ENCODE peak calls at places on chromosomes 1 and 21, in four cellular contexts. One of them, this sample, is unnamed.

GRCh38 chr1:174743654-174744561 is 255.8 kb upstream of the CACYBP start:
- DNase-seq in ecto neural progenitor cell: no peak
- DNase-seq in CD4-positive, alpha-beta T cell: no peak
- DNase-seq in activated gamma-delta T cell treated with Interleukin-2 at 50 U/mL for 16 hours: no peak
- DNase-seq in this sample: peak; percentile 5

GRCh38 chr1:156146006-156146748 is 7.2 kb upstream of the SEMA4A start:
- DNase-seq in ecto neural progenitor cell: peak; percentile 54
- DNase-seq in CD4-positive, alpha-beta T cell: peak; percentile 32
- DNase-seq in activated gamma-delta T cell treated with Interleukin-2 at 50 U/mL for 16 hours: no peak
- DNase-seq in this sample: peak; percentile 82

GRCh38 chr1:81325404-81325803 is 475.3 kb upstream of the ADGRL2 start:
- DNase-seq in ecto neural progenitor cell: no peak
- DNase-seq in CD4-positive, alpha-beta T cell: no peak
- DNase-seq in activated gamma-delta T cell treated with Interleukin-2 at 50 U/mL for 16 hours: no peak
- DNase-seq in this sample: no peak

GRCh38 chr1:152459596-152460528 is 45.8 kb upstream of the CRNN start:
- DNase-seq in ecto neural progenitor cell: no peak
- DNase-seq in CD4-positive, alpha-beta T cell: peak; percentile 57
- DNase-seq in activated gamma-delta T cell treated with Interleukin-2 at 50 U/mL for 16 hours: peak; percentile 71
- DNase-seq in this sample: no peak

GRCh38 chr1:58783090-58783992 is 506 bp downstream of the JUN start:
- DNase-seq in ecto neural progenitor cell: peak; percentile 78
- DNase-seq in CD4-positive, alpha-beta T cell: peak; percentile 42
- DNase-seq in activated gamma-delta T cell treated with Interleukin-2 at 50 U/mL for 16 hours: no peak
- DNase-seq in this sample: no peak

GRCh38 chr1:16719571-16720402 is 20.5 kb upstream of the RNU1-4 start:
- DNase-seq in ecto neural progenitor cell: peak; percentile 41
- DNase-seq in CD4-positive, alpha-beta T cell: peak; percentile 5
- DNase-seq in activated gamma-delta T cell treated with Interleukin-2 at 50 U/mL for 16 hours: no peak
- DNase-seq in this sample: no peak

GRCh38 chr1:93874025-93874651 is 4.9 kb downstream of the DNTTIP2 start:
- DNase-seq in ecto neural progenitor cell: no peak
- DNase-seq in CD4-positive, alpha-beta T cell: no peak
- DNase-seq in activated gamma-delta T cell treated with Interleukin-2 at 50 U/mL for 16 hours: no peak
- DNase-seq in this sample: peak; percentile 8

GRCh38 chr1:32172621-32173245 is 6.7 kb upstream of the TXLNA start:
- DNase-seq in ecto neural progenitor cell: no peak
- DNase-seq in CD4-positive, alpha-beta T cell: no peak
- DNase-seq in activated gamma-delta T cell treated with Interleukin-2 at 50 U/mL for 16 hours: no peak
- DNase-seq in this sample: no peak

GRCh38 chr1:171833091-171833822 is 8.0 kb upstream of the DNM3 start:
- DNase-seq in ecto neural progenitor cell: no peak
- DNase-seq in CD4-positive, alpha-beta T cell: no peak
- DNase-seq in activated gamma-delta T cell treated with Interleukin-2 at 50 U/mL for 16 hours: no peak
- DNase-seq in this sample: no peak

GRCh38 chr1:36367067-36367466 is 18.7 kb downstream of the STK40 start:
- DNase-seq in ecto neural progenitor cell: no peak
- DNase-seq in CD4-positive, alpha-beta T cell: peak; percentile 23
- DNase-seq in activated gamma-delta T cell treated with Interleukin-2 at 50 U/mL for 16 hours: peak; percentile 31
- DNase-seq in this sample: no peak

GRCh38 chr1:1291023-1291528 is 10.8 kb downstream of the SCNN1D start:
- DNase-seq in ecto neural progenitor cell: no peak
- DNase-seq in CD4-positive, alpha-beta T cell: peak; percentile 5
- DNase-seq in activated gamma-delta T cell treated with Interleukin-2 at 50 U/mL for 16 hours: no peak
- DNase-seq in this sample: no peak

GRCh38 chr1:3352084-3352951 is 102.1 kb upstream of the ARHGEF16 start:
- DNase-seq in ecto neural progenitor cell: peak; percentile 86
- DNase-seq in CD4-positive, alpha-beta T cell: no peak
- DNase-seq in activated gamma-delta T cell treated with Interleukin-2 at 50 U/mL for 16 hours: no peak
- DNase-seq in this sample: no peak

GRCh38 chr1:90926971-90927370 is 94.9 kb downstream of the ZNF644 start:
- DNase-seq in ecto neural progenitor cell: no peak
- DNase-seq in CD4-positive, alpha-beta T cell: no peak
- DNase-seq in activated gamma-delta T cell treated with Interleukin-2 at 50 U/mL for 16 hours: no peak
- DNase-seq in this sample: no peak

GRCh38 chr21:45637883-45638282 is 5.6 kb upstream of the PCBP3 start:
- DNase-seq in ecto neural progenitor cell: no peak
- DNase-seq in CD4-positive, alpha-beta T cell: no peak
- DNase-seq in activated gamma-delta T cell treated with Interleukin-2 at 50 U/mL for 16 hours: no peak
- DNase-seq in this sample: no peak

GRCh38 chr1:78577257-78578100 is 42.8 kb upstream of the IFI44L start:
- DNase-seq in ecto neural progenitor cell: no peak
- DNase-seq in CD4-positive, alpha-beta T cell: no peak
- DNase-seq in activated gamma-delta T cell treated with Interleukin-2 at 50 U/mL for 16 hours: no peak
- DNase-seq in this sample: no peak

GRCh38 chr1:232307299-232307698 is 322.6 kb downstream of the SIPA1L2 start:
- DNase-seq in ecto neural progenitor cell: no peak
- DNase-seq in CD4-positive, alpha-beta T cell: no peak
- DNase-seq in activated gamma-delta T cell treated with Interleukin-2 at 50 U/mL for 16 hours: no peak
- DNase-seq in this sample: no peak

GRCh38 chr1:89578940-89579684 is 53.8 kb upstream of the LRRC8C start:
- DNase-seq in ecto neural progenitor cell: no peak
- DNase-seq in CD4-positive, alpha-beta T cell: no peak
- DNase-seq in activated gamma-delta T cell treated with Interleukin-2 at 50 U/mL for 16 hours: no peak
- DNase-seq in this sample: no peak

This sample was measured in HS-27A.